ENCODE peak calls at places on chromosomes 7 and 10, in four cellular contexts. O is spleen, R is GM23338, E is H1. D is an unnamed sample.
A peak's percentile ranks its signal among the peaks of the same experiment; 100 is the strongest.

GRCh38 chr10:113553149-113553548 is 296 bp downstream of the HABP2 start:
- DNase-seq in O (no peak), R (no peak), E (no peak), D (no peak)

GRCh38 chr7:103718482-103719415 is 270.7 kb downstream of the RELN start:
- DNase-seq in O (no peak), R (no peak), E (no peak), D (no peak)

GRCh38 chr10:48609899-48610584 is 5.2 kb upstream of the ARHGAP22 start:
- DNase-seq in O (no peak), R (no peak), E (peak; percentile 31), D (no peak)

GRCh38 chr7:100942038-100942774 is 7.1 kb upstream of the MUC3A start:
- DNase-seq in O (no peak), R (no peak), E (no peak), D (no peak)

GRCh38 chr10:76779163-76779820 is 858.3 kb downstream of the KCNMA1 start:
- DNase-seq in O (no peak), R (peak; percentile 77), E (peak; percentile 50), D (no peak)

GRCh38 chr10:116742367-116743265 is at the start of gene HSPA12A:
- DNase-seq in O (peak; percentile 87), R (peak; percentile 73), E (peak; percentile 82), D (peak; percentile 87)

GRCh38 chr7:157498690-157499089 is 161.9 kb downstream of the DNAJB6 start:
- DNase-seq in O (peak; percentile 67), R (no peak), E (peak; percentile 34), D (no peak)

GRCh38 chr7:139791316-139791715 is 13.5 kb upstream of the HIPK2 start:
- DNase-seq in O (no peak), R (no peak), E (no peak), D (no peak)

GRCh38 chr7:112422842-112423496 is 27.3 kb upstream of the IFRD1 start:
- DNase-seq in O (peak; percentile 86), R (peak; percentile 78), E (peak; percentile 63), D (no peak)

DNA sequence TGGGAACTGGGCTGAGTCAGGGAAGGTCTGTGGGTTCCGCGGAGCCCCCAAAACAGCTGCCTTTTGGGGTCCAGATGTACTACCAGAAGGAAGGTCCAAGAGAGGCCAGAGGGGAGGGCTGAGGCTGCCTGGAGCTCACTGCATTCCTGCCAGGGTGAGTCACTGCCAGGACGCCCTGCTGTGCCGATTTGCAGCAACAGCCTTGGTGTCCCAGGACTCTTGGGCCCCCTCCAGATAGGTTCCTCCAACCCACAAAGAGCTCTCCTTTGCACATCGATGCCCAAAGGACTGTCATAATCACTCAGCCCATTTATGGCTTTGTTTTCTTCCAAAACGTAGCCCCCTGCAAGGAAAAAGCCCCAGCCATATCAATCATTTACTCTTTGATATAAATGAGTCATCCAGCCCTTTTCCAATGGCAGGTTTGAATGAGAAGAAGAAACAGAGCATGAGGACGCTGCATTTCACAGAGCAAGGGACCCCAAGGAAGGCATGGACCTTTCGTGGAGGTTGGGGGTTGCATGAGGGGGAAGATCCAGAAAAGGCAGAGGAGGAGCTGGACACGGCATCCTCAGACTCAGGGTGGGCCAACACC is 32.2 kb upstream of the COL13A1 start:
- DNase-seq in O (no peak), R (peak; percentile 62), E (peak; percentile 65), D (no peak)
- TF ChIP-seq POLR2AphosphoS5 in O (no peak), R (no peak), E (no peak), D (no peak)

GRCh38 chr10:17915181-17915580 is 36.5 kb upstream of the SLC39A12 start:
- DNase-seq in O (no peak), R (no peak), E (no peak), D (no peak)
- TF ChIP-seq POLR2AphosphoS5 in O (no peak), R (no peak), E (no peak), D (no peak)

GRCh38 chr7:27153526-27153925 is 1.1 kb upstream of the HOXA3 start:
- DNase-seq in O (no peak), R (no peak), E (no peak), D (no peak)

GRCh38 chr7:27151341-27151944 is 940 bp downstream of the HOXA3 start:
- DNase-seq in O (peak; percentile 79), R (peak; percentile 9), E (peak; percentile 52), D (no peak)

GRCh38 chr7:27152816-27153486 is 568 bp upstream of the HOXA3 start:
- DNase-seq in O (peak; percentile 59), R (peak; percentile 46), E (peak; percentile 53), D (no peak)

GRCh38 chr7:27150568-27151340 is 1.6 kb downstream of the HOXA3 start:
- DNase-seq in O (peak; percentile 93), R (peak; percentile 85), E (peak; percentile 86), D (peak; percentile 86)

GRCh38 chr7:27151945-27152815 is at the start of gene HOXA3:
- DNase-seq in O (peak; percentile 76), R (peak; percentile 6), E (peak; percentile 63), D (no peak)
- TF ChIP-seq POLR2AphosphoS5 in O (peak; percentile 30), R (no peak), E (no peak), D (no peak)

GRCh38 chr7:155069992-155070827 is at the start of gene HTR5A:
- DNase-seq in O (peak; percentile 87), R (peak; percentile 97), E (peak; percentile 97), D (peak; percentile 94)
- TF ChIP-seq POLR2AphosphoS5 in O (peak; percentile 34), R (no peak), E (peak; percentile 43), D (no peak)

DNA sequence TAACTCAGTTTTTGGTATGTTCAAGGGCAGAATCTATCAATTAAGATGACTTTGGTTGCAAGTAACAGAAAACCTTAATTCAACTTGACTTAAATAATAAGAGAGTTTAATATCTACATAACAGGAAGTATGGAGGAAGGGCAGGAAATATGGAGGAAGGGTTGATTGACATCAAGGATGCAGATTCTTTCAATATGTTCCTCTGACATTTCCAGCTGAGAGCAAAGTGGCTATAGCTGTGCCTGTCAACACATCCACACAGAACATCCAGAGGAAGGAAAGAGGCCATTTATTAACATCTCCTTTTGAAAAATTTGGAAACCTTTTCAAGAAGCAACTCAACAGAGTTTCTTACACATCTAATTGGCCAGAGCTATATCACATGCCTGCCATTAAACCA is 19.4 kb upstream of the RALA start:
- DNase-seq in O (no peak), R (no peak), E (no peak), D (no peak)
- TF ChIP-seq POLR2AphosphoS5 in O (no peak), R (no peak), E (no peak), D (no peak)

GRCh38 chr10:132117636-132118190 is 52.0 kb downstream of the JAKMIP3 start:
- DNase-seq in O (peak; percentile 44), R (no peak), E (no peak), D (no peak)

GRCh38 chr10:132114953-132115520 is 49.3 kb downstream of the JAKMIP3 start:
- DNase-seq in O (peak; percentile 47), R (no peak), E (no peak), D (no peak)

GRCh38 chr10:132115736-132116135 is 50.0 kb downstream of the JAKMIP3 start:
- DNase-seq in O (peak; percentile 63), R (no peak), E (no peak), D (no peak)

GRCh38 chr10:132118366-132118765 is 52.6 kb downstream of the JAKMIP3 start:
- DNase-seq in O (peak; percentile 63), R (no peak), E (no peak), D (no peak)

DNA sequence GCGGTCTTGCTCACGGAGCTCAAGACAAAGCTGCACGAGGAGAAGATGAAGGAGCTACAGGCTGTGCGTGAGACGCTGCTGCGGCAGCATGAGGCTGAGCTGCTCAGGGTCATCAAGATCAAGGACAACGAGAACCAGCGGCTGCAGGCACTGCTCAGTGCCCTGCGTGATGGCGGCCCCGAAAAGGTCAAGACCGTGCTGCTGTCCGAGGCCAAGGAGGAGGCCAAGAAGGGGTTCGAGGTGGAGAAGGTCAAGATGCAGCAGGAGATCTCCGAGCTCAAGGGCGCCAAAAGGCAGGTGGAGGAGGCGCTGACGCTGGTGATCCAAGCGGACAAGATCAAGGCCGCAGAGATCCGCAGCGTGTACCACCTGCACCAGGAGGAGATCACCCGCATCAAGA is 51.4 kb downstream of the JAKMIP3 start:
- DNase-seq in O (peak; percentile 47), R (no peak), E (no peak), D (no peak)
- TF ChIP-seq POLR2AphosphoS5 in O (no peak), R (no peak), E (no peak), D (no peak)

GRCh38 chr10:3777876-3778707 is 6.9 kb downstream of the KLF6 start:
- DNase-seq in O (no peak), R (no peak), E (no peak), D (no peak)
- TF ChIP-seq POLR2AphosphoS5 in O (peak; percentile 27), R (no peak), E (no peak), D (no peak)

GRCh38 chr7:107961399-107961798 is 41.6 kb downstream of the LAMB1 start:
- DNase-seq in O (no peak), R (no peak), E (no peak), D (no peak)
- TF ChIP-seq POLR2AphosphoS5 in O (no peak), R (no peak), E (no peak), D (no peak)

GRCh38 chr7:50838675-50839377 is 56.1 kb upstream of the GRB10 start:
- DNase-seq in O (no peak), R (no peak), E (no peak), D (no peak)
- TF ChIP-seq POLR2AphosphoS5 in O (no peak), R (no peak), E (no peak), D (no peak)

D was measured in GM12891.